ENCODE peak calls at places on chromosomes 4 and X, in five cellular contexts. B is kidney epithelial cell, L is esophagus squamous epithelium, R is AG04449, P is fibroblast of the aortic adventitia. Y is an unnamed sample.
A peak's percentile ranks its signal among the peaks of the same experiment; 100 is the strongest.

GRCh38 chrX:14832591-14832990 is 40.3 kb downstream of the FANCB start:
- DNase-seq in B (no peak), L (no peak), R (no peak), P (peak; percentile 34), Y (no peak)

GRCh38 chr4:8708401-8709021 is 115.9 kb downstream of the CPZ start:
- DNase-seq in P (no peak), L (no peak), R (no peak), B (no peak), Y (no peak)

GRCh38 chr4:87304659-87305277 is 17.9 kb downstream of the HSD17B13 start:
- DNase-seq in L (no peak), P (peak; percentile 52), B (no peak), R (no peak), Y (peak; percentile 65)

GRCh38 chr4:74623041-74623440 is 171.3 kb downstream of the BTC start:
- DNase-seq in R (no peak), P (peak; percentile 32), L (no peak), B (no peak), Y (peak; percentile 87)

GRCh38 chrX:94389044-94389443 is 715.0 kb downstream of the FAM133A start:
- DNase-seq in L (no peak), P (no peak), B (no peak), R (no peak), Y (no peak)

GRCh38 chrX:48911407-48912182 is at the start of gene SLC35A2:
- DNase-seq in R (no peak), B (peak; percentile 52), L (peak; percentile 16), P (peak; percentile 58), Y (peak; percentile 83)

GRCh38 chr4:89114100-89114499 is 2.8 kb downstream of the TIGD2 start:
- DNase-seq in R (no peak), B (no peak), L (no peak), P (no peak), Y (no peak)

GRCh38 chr4:8854866-8855265 is 16.8 kb downstream of the HMX1 start:
- DNase-seq in L (no peak), P (peak; percentile 2), B (no peak), R (no peak), Y (peak; percentile 26)

GRCh38 chrX:14406225-14406624 is 123.1 kb upstream of the GLRA2 start:
- DNase-seq in R (no peak), L (no peak), B (no peak), P (no peak), Y (no peak)

GRCh38 chrX:2901367-2902036 is 27.6 kb downstream of the ARSD start:
- DNase-seq in R (no peak), B (no peak), L (no peak), P (no peak), Y (peak; percentile 13)

GRCh38 chrX:136468391-136469103 is 19.2 kb upstream of the BRS3 start:
- DNase-seq in B (no peak), L (no peak), P (no peak), R (no peak), Y (no peak)

GRCh38 chrX:9534686-9535085 is 69.8 kb downstream of the TBL1X start:
- DNase-seq in B (no peak), P (peak; percentile 66), L (no peak), R (no peak), Y (peak; percentile 72)

GRCh38 chr4:70629469-70630090 is 1.0 kb downstream of the ENAM start:
- DNase-seq in B (no peak), R (no peak), L (no peak), P (no peak), Y (no peak)

GRCh38 chr4:7156273-7157139 is 35.8 kb upstream of the SORCS2 start:
- DNase-seq in R (no peak), L (no peak), P (peak; percentile 48), B (no peak), Y (peak; percentile 60)

DNA sequence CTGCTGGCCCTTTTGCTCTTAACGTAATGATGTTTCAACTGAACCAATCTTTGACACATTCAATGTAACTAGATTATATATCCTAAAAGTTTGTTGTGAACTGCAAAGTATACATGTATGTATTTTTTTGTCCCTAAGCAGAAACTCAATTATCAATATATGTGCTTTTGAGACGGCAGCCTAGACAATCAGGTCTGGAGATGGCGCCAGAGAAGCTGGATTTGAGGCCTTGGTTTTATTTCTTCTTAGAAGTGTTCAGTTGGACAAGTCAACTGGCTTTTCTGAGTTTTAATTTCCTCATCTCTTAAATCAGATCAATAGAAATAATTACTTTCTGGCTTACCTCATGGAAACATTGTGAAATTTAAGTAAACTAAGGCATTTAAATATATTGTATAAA is 62.5 kb downstream of the DCAF8L1 start:
- DNase-seq in R (no peak), B (no peak), L (no peak), P (peak; percentile 2), Y (peak; percentile 46)
- TF ChIP-seq CTCF in R (no peak), B (peak; percentile 25), L (no peak), P (peak; percentile 5), Y (peak; percentile 51)

GRCh38 chr4:76545161-76545884 is 110.3 kb downstream of the SHROOM3 start:
- DNase-seq in B (peak; percentile 75), R (no peak), L (no peak), P (no peak), Y (peak; percentile 57)

GRCh38 chr4:76547167-76547760 is 112.2 kb downstream of the SHROOM3 start:
- DNase-seq in L (no peak), B (no peak), R (no peak), P (no peak), Y (no peak)

GRCh38 chr4:76548704-76549103 is 113.7 kb downstream of the SHROOM3 start:
- DNase-seq in P (no peak), B (no peak), L (no peak), R (no peak), Y (no peak)

GRCh38 chr4:76543378-76543777 is 108.3 kb downstream of the SHROOM3 start:
- DNase-seq in B (no peak), L (no peak), R (no peak), P (no peak), Y (no peak)

GRCh38 chr4:76546282-76547166 is 111.5 kb downstream of the SHROOM3 start:
- DNase-seq in P (peak; percentile 79), L (no peak), B (peak; percentile 90), R (peak; percentile 77), Y (peak; percentile 89)
- H3K4me3 ChIP-seq in P (no peak overlapping the region), L (no peak overlapping the region), B (no peak overlapping the region), R (no peak overlapping the region), Y (no peak overlapping the region)

DNA sequence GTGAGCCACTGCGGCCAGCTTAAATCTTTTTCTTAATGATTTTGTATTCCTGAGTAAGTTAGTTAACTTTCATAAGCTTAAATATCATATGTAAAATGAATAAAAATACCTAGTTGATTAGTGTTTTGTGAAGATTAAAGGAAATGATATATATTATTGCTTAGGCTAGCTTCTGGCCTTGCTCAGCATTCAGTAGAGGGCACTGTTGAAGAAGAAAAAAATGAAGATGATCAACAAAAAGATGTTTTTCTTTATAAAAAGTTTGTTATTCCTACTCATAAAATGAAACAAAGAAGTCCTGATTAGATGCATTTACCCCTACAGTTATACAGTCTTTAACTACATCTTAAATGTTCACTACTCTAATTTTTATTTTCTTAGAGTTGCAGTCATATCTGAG is 797.7 kb downstream of the RAPGEF2 start:
- DNase-seq in P (no peak), B (no peak), R (no peak), L (no peak), Y (peak; percentile 2)
- TF ChIP-seq CTCF in P (no peak), B (no peak), R (no peak), L (no peak), Y (peak; percentile 3)

DNA sequence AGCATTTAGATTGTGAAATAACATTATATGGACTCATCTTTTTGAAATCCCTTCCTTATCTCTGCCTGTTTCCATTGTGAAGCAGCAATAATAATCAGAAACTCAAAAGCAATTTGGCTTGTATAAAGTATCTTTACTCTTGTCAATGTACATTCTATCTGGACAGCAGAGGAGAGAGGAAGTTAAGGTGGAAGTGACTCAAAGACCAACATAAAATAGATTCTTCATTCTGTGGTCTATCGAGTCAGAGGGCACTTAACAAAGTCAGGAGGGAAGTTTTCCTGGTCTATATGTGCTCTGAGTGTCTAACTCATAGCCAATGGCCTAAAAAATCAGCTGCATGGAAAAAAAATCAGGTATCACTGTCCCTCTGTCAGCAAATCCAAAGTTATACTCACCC is 155.5 kb downstream of the EMCN start:
- DNase-seq in B (no peak), L (no peak), P (peak; percentile 65), R (no peak), Y (peak; percentile 54)
- H3K4me3 ChIP-seq in B (no peak overlapping the region), L (no peak overlapping the region), P (no peak overlapping the region), R (no peak overlapping the region), Y (no peak overlapping the region)

GRCh38 chrX:86148024-86148511 is at the start of gene DACH2:
- DNase-seq in P (peak; percentile 16), R (peak; percentile 4), L (no peak), B (peak; percentile 7), Y (peak; percentile 81)

GRCh38 chrX:86146102-86146501 is 2.1 kb upstream of the DACH2 start:
- DNase-seq in L (no peak), B (no peak), P (no peak), R (no peak), Y (no peak)

GRCh38 chrX:86154586-86154985 is 6.3 kb downstream of the DACH2 start:
- DNase-seq in R (no peak), L (no peak), P (no peak), B (no peak), Y (no peak)

GRCh38 chrX:86148594-86148993 is 343 bp downstream of the DACH2 start:
- DNase-seq in P (no peak), B (no peak), R (no peak), L (no peak), Y (no peak)

DNA sequence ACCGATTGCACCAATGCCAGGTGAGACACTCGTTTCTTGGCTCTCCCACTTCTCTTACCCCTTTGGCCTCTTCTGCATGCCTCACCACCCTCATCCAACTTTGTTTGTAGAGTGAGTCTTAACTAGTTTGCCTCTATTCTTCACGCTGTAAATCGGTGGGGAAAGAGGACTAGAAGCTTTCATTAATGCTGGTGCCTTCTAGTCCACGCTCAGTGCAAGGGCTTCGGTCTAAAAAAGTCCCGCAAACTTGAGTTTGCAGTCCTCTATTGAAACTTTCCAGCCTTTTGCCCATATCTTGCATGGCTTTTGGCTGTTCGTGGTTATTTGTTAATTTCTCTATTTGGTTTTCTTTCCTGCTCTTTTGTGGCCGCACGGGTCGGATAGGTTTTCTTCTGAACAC is 838 bp downstream of the DACH2 start:
- DNase-seq in B (no peak), L (no peak), R (no peak), P (no peak), Y (no peak)
- TF ChIP-seq CTCF in B (no peak), L (no peak), R (no peak), P (no peak), Y (no peak)

GRCh38 chr4:146511381-146511780 is 10.4 kb downstream of the SLC10A7 start:
- DNase-seq in R (no peak), L (no peak), P (no peak), B (no peak), Y (no peak)
- H3K4me3 ChIP-seq in R (no peak overlapping the region), L (no peak overlapping the region), P (no peak overlapping the region), B (no peak overlapping the region), Y (no peak overlapping the region)

GRCh38 chr4:174520655-174521054 is 1.6 kb downstream of the HPGD start:
- DNase-seq in R (no peak), B (no peak), P (no peak), L (no peak), Y (no peak)
- TF ChIP-seq CTCF in R (no peak), B (no peak), P (no peak), L (no peak), Y (no peak)

GRCh38 chrX:69705818-69706217 is 89.9 kb downstream of the EDA start:
- DNase-seq in P (no peak), B (no peak), L (no peak), R (no peak), Y (no peak)
- H3K4me3 ChIP-seq in P (no peak overlapping the region), B (no peak overlapping the region), L (no peak overlapping the region), R (no peak overlapping the region), Y (no peak overlapping the region)